ENCODE peak calls at places on chromosomes 3 and 15, in ten cellular contexts. F, O, E, S, B, X, A, Y, G and I are unnamed samples.

GRCh38 chr3:632571-633170 is 436.1 kb downstream of the CHL1 start:
- DNase-seq in F (peak), O (peak), E (peak), S (no peak), B (peak), X (peak), A (no peak), Y (no peak), G (no peak), I (no peak)

GRCh38 chr3:57745101-57745500 is 11.0 kb upstream of the SLMAP start:
- DNase-seq in F (no peak), O (no peak), E (no peak), S (no peak), B (no peak), X (no peak), A (no peak), Y (no peak), G (no peak), I (no peak)

GRCh38 chr3:156826896-156827882 is 1.0 kb downstream of the LEKR1 start:
- DNase-seq in F (peak), O (no peak), E (no peak), S (no peak), B (no peak), X (no peak), A (no peak), Y (no peak), G (no peak), I (no peak)

GRCh38 chr15:42858999-42859789 is 61.4 kb downstream of the TTBK2 start:
- DNase-seq in F (no peak), O (no peak), E (peak), S (no peak), B (no peak), X (no peak), A (no peak), Y (no peak), G (no peak), I (no peak)

GRCh38 chr15:65638107-65638506 is 16.4 kb downstream of the SLC24A1 start:
- DNase-seq in F (no peak), O (no peak), E (no peak), S (no peak), B (no peak), X (no peak), A (no peak), Y (no peak), G (no peak), I (no peak)

GRCh38 chr3:194569252-194569651 is 64.0 kb downstream of the TMEM44 start:
- DNase-seq in F (no peak), O (no peak), E (no peak), S (no peak), B (no peak), X (no peak), A (no peak), Y (no peak), G (no peak), I (no peak)

GRCh38 chr3:45781271-45781670 is 15.1 kb downstream of the SLC6A20 start:
- DNase-seq in F (no peak), O (no peak), E (no peak), S (no peak), B (no peak), X (no peak), A (no peak), Y (no peak), G (no peak), I (no peak)

GRCh38 chr15:93180656-93181055 is 91.6 kb upstream of the RGMA start:
- DNase-seq in F (no peak), O (no peak), E (no peak), S (no peak), B (no peak), X (no peak), A (no peak), Y (no peak), G (no peak), I (no peak)

GRCh38 chr15:70508561-70509281 is 254.6 kb downstream of the UACA start:
- DNase-seq in F (no peak), O (peak), E (peak), S (no peak), B (peak), X (peak), A (no peak), Y (peak), G (no peak), I (peak)

GRCh38 chr3:171561601-171562323 is 101.6 kb upstream of the TNIK start:
- DNase-seq in F (peak), O (no peak), E (no peak), S (no peak), B (peak), X (no peak), A (no peak), Y (no peak), G (no peak), I (no peak)

GRCh38 chr3:49602877-49603411 is 48.7 kb downstream of the BSN start:
- DNase-seq in F (no peak), O (peak), E (no peak), S (peak), B (no peak), X (no peak), A (peak), Y (no peak), G (no peak), I (no peak)

DNA sequence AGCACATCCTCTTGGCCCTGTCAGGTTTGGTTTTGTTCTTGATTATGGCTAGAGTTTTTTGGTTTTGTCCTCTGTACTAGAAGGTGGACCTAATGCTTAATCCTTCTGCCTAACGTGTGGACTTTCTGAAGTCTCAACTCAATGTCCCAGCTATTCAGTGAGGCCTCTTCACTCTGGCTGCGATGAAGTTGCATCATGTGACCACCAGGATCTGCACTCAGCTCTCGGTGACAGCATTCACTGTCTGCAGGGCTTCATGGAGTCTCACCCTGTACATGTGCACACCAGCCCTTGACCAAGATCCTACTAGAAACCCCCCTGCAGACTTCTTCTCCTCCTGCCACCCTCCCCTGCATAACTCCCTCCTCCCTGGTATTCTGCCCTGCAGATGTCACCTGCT is 38.7 kb upstream of the HRH1 start:
- DNase-seq in F (no peak), O (no peak), E (no peak), S (no peak), B (no peak), X (no peak), A (no peak), Y (no peak), G (no peak), I (no peak)
- TF ChIP-seq CTCF in F (no peak), O (no peak), E (no peak), S (no peak), B (no peak), X (no peak), A (no peak), Y (no peak), G (no peak), I (no peak)

DNA sequence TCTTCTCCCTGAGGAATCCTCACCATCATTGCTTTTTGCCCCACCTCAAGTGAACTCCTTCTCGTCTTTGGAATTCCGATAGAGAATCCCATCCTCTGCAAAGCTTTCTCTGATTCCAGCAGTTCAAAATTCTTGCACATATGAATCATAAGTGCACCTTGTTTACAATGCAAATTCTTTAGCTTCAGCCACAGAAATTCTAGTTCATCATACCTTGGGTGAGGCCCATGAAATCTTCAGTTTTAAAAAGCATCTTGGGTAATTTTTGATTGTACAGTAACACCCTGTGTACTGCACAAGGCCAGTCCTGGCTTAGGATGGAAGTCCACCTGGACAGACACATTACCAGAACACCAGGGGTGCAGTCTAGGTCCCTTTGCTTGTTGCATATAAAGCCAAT is 30.8 kb downstream of the MDFIC2 start:
- DNase-seq in F (no peak), O (no peak), E (peak), S (no peak), B (no peak), X (no peak), A (no peak), Y (no peak), G (no peak), I (no peak)
- TF ChIP-seq CTCF in F (no peak), O (no peak), E (no peak), S (no peak), B (no peak), X (no peak), A (no peak), Y (no peak), G (no peak), I (no peak)

GRCh38 chr15:41031232-41032078 is 78.2 kb downstream of the CHAC1 start:
- DNase-seq in F (no peak), O (no peak), E (no peak), S (no peak), B (no peak), X (peak), A (no peak), Y (no peak), G (no peak), I (no peak)
- TF ChIP-seq CTCF in F (no peak), O (no peak), E (no peak), S (no peak), B (no peak), X (no peak), A (no peak), Y (no peak), G (no peak), I (no peak)

GRCh38 chr3:48419149-48419548 is 10.7 kb downstream of the PLXNB1 start:
- DNase-seq in F (no peak), O (no peak), E (no peak), S (no peak), B (no peak), X (no peak), A (no peak), Y (no peak), G (no peak), I (no peak)

GRCh38 chr3:48418140-48418539 is 11.7 kb downstream of the PLXNB1 start:
- DNase-seq in F (no peak), O (no peak), E (no peak), S (no peak), B (no peak), X (no peak), A (no peak), Y (no peak), G (no peak), I (no peak)

GRCh38 chr3:48420561-48420960 is 9.3 kb downstream of the PLXNB1 start:
- DNase-seq in F (no peak), O (no peak), E (no peak), S (no peak), B (no peak), X (no peak), A (no peak), Y (no peak), G (no peak), I (no peak)

GRCh38 chr3:48418651-48419050 is 11.2 kb downstream of the PLXNB1 start:
- DNase-seq in F (no peak), O (no peak), E (no peak), S (no peak), B (no peak), X (no peak), A (no peak), Y (no peak), G (no peak), I (no peak)

GRCh38 chr3:48419597-48419996 is 10.3 kb downstream of the PLXNB1 start:
- DNase-seq in F (no peak), O (no peak), E (no peak), S (no peak), B (no peak), X (no peak), A (no peak), Y (no peak), G (no peak), I (no peak)
- TF ChIP-seq CTCF in F (no peak), O (no peak), E (no peak), S (no peak), B (no peak), X (no peak), A (no peak), Y (no peak), G (no peak), I (no peak)

GRCh38 chr3:54999159-54999558 is 71.3 kb upstream of the LRTM1 start:
- DNase-seq in F (no peak), O (peak), E (peak), S (no peak), B (peak), X (peak), A (no peak), Y (no peak), G (no peak), I (no peak)
- TF ChIP-seq CTCF in F (no peak), O (peak), E (peak), S (no peak), B (peak), X (peak), A (no peak), Y (peak), G (no peak), I (peak)

GRCh38 chr15:35912196-35912595 is 366.2 kb upstream of the DPH6 start:
- DNase-seq in F (no peak), O (peak), E (no peak), S (no peak), B (peak), X (peak), A (no peak), Y (no peak), G (no peak), I (no peak)
- TF ChIP-seq CTCF in F (no peak), O (peak), E (peak), S (no peak), B (peak), X (peak), A (no peak), Y (no peak), G (no peak), I (no peak)

DNA sequence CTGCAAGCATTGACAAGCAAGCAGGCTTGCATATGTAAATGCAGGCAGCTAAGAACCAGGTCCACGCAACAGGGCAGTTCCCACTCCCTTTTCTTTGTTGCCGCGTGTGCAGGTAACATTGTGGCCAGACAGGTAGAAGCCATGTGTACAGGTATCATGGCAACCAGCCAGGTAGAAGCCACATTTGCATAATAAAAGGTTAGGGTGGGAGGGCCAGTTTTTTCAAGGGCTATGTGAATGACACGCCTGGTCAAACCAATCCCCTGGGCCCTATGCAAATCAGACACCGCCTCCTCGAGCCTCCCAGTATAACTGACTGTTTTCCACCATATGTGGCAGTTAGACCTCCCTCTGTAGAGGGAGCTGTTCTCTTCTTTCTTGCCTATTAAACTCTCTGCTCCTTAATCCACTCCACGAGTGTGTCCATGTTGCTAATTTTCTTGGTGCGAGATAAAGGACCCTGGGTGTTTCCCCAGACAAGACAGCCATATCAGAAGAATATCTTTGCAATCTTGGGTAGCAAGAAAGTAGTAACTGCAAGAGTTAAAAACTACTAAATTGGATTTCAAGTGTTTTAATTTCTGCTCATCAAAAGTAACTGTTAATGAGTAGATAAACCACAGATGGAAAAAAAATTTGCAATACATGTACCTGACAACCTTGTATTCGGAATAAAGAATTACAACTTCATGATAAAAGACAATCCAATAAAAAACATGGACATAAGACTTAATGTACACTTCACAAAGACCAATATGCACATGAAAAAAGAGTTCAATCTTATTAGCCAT is 21.8 kb downstream of the PCOLCE2 start:
- DNase-seq in F (no peak), O (peak), E (no peak), S (no peak), B (no peak), X (no peak), A (no peak), Y (no peak), G (no peak), I (no peak)
- TF ChIP-seq CTCF in F (no peak), O (no peak), E (no peak), S (no peak), B (no peak), X (no peak), A (no peak), Y (no peak), G (no peak), I (no peak)